ENCODE peak calls at places on chromosome 5, in seven cellular contexts. H is ovary, U is A549, R is HepG2, X is stomach, E is transverse colon, C is H1. Y is an unnamed sample. For H3K4me1, the result is how much of the 10 kb centered on the place peaks cover.

GRCh38 chr5:14109041-14109747 is 33.9 kb upstream of the TRIO start:
- DNase-seq in H (no peak), U (peak), R (no peak), X (peak), E (peak), C (no peak), Y (no peak)

GRCh38 chr5:168468836-168469235 is 17.4 kb upstream of the RARS1 start:
- DNase-seq in H (no peak), U (no peak), R (no peak), X (no peak), E (no peak), C (no peak), Y (no peak)

GRCh38 chr5:153504726-153505125 is 14.3 kb downstream of the GRIA1 start:
- DNase-seq in H (no peak), U (no peak), R (no peak), X (no peak), E (no peak), C (no peak), Y (no peak)

GRCh38 chr5:115419794-115420585 is 123.5 kb upstream of the CCDC112 start:
- DNase-seq in H (no peak), U (peak), R (no peak), X (no peak), E (no peak), C (no peak), Y (no peak)

GRCh38 chr5:177576169-177576568 is 15.8 kb upstream of the TMED9 start:
- DNase-seq in H (no peak), U (no peak), R (peak), X (no peak), E (no peak), C (no peak), Y (no peak)

GRCh38 chr5:117266237-117266725 is 691.7 kb upstream of the SEMA6A start:
- DNase-seq in H (no peak), U (no peak), R (no peak), X (no peak), E (no peak), C (no peak), Y (no peak)

GRCh38 chr5:56172225-56172624 is 60.9 kb downstream of the ANKRD55 start:
- DNase-seq in H (no peak), U (no peak), R (no peak), X (no peak), E (no peak), C (no peak), Y (no peak)

GRCh38 chr5:122942164-122942914 is 94.2 kb downstream of the PPIC start:
- DNase-seq in H (no peak), U (no peak), R (no peak), X (no peak), E (no peak), C (no peak), Y (no peak)

GRCh38 chr5:179275941-179276837 is 69.1 kb downstream of the ADAMTS2 start:
- DNase-seq in H (peak), U (no peak), R (peak), X (peak), E (peak), C (no peak), Y (peak)

GRCh38 chr5:141330299-141331080 is at the start of gene PCDHGA1:
- DNase-seq in H (no peak), U (peak), R (peak), X (no peak), E (no peak), C (no peak), Y (no peak)

GRCh38 chr5:155514105-155514563 is 500.6 kb downstream of the KIF4B start:
- DNase-seq in H (no peak), U (peak), R (peak), X (no peak), E (no peak), C (no peak), Y (no peak)

GRCh38 chr5:56264417-56265025 is 31.4 kb upstream of the ANKRD55 start:
- DNase-seq in H (no peak), U (peak), R (peak), X (peak), E (no peak), C (peak), Y (no peak)

GRCh38 chr5:93100433-93100832 is 480.6 kb downstream of the NR2F1-AS1 start:
- DNase-seq in H (no peak), U (no peak), R (no peak), X (no peak), E (no peak), C (no peak), Y (no peak)

GRCh38 chr5:87551807-87552377 is 139.2 kb upstream of the CCNH start:
- DNase-seq in H (no peak), U (no peak), R (no peak), X (no peak), E (no peak), C (no peak), Y (no peak)

GRCh38 chr5:158382473-158382872 is 523.5 kb upstream of the CLINT1 start:
- DNase-seq in H (peak), U (peak), R (no peak), X (no peak), E (peak), C (no peak), Y (peak)

GRCh38 chr5:54383225-54383624 is 72.3 kb upstream of the HSPB3 start:
- DNase-seq in H (no peak), U (no peak), R (no peak), X (no peak), E (no peak), C (no peak), Y (no peak)

GRCh38 chr5:151173711-151174611 is 16.4 kb upstream of the ANXA6 start:
- DNase-seq in H (no peak), U (no peak), R (no peak), X (no peak), E (no peak), C (no peak), Y (peak)

GRCh38 chr5:112174959-112175594 is 244.0 kb downstream of the EPB41L4A start:
- DNase-seq in H (no peak), U (peak), R (peak), X (no peak), E (no peak), C (no peak), Y (no peak)

GRCh38 chr5:145568581-145568980 is 266.6 kb downstream of the PRELID2 start:
- DNase-seq in H (no peak), U (no peak), R (no peak), X (no peak), E (no peak), C (no peak), Y (no peak)

GRCh38 chr5:59367791-59368394 is 525.6 kb downstream of the PDE4D start:
- DNase-seq in H (peak), U (peak), R (peak), X (peak), E (peak), C (no peak), Y (no peak)

GRCh38 chr5:163696270-163696887 is 191.0 kb downstream of the MAT2B start:
- DNase-seq in H (no peak), U (peak), R (peak), X (no peak), E (peak), C (peak), Y (no peak)

GRCh38 chr5:132471006-132471907 is 19.3 kb downstream of the IRF1 start:
- DNase-seq in H (no peak), U (no peak), R (no peak), X (peak), E (peak), C (no peak), Y (peak)

GRCh38 chr5:177301503-177302165 is 1.9 kb downstream of the RAB24 start:
- DNase-seq in H (no peak), U (no peak), R (no peak), X (peak), E (peak), C (no peak), Y (peak)

GRCh38 chr5:150114102-150114641 is 27.8 kb upstream of the CSF1R start:
- DNase-seq in H (peak), U (no peak), R (no peak), X (peak), E (no peak), C (peak), Y (peak)

GRCh38 chr5:15929616-15930303 is 249.8 kb downstream of the MARCHF11 start:
- DNase-seq in H (no peak), U (no peak), R (no peak), X (no peak), E (no peak), C (no peak), Y (no peak)

GRCh38 chr5:11540112-11540511 is 364.1 kb downstream of the CTNND2 start:
- DNase-seq in H (no peak), U (peak), R (no peak), X (no peak), E (no peak), C (no peak), Y (no peak)

GRCh38 chr5:115751176-115751575 is 65.3 kb downstream of the CDO1 start:
- DNase-seq in H (no peak), U (no peak), R (no peak), X (no peak), E (no peak), C (no peak), Y (no peak)

GRCh38 chr5:175691761-175692160 is 33.9 kb downstream of the HRH2 start:
- DNase-seq in H (no peak), U (no peak), R (no peak), X (no peak), E (no peak), C (no peak), Y (no peak)

GRCh38 chr5:175690025-175690424 is 32.2 kb downstream of the HRH2 start:
- DNase-seq in H (no peak), U (no peak), R (no peak), X (no peak), E (no peak), C (no peak), Y (no peak)

GRCh38 chr5:175689147-175689991 is 31.5 kb downstream of the HRH2 start:
- DNase-seq in H (no peak), U (no peak), R (no peak), X (no peak), E (peak), C (no peak), Y (peak)

GRCh38 chr5:175692235-175692995 is 34.5 kb downstream of the HRH2 start:
- DNase-seq in H (no peak), U (no peak), R (no peak), X (no peak), E (no peak), C (no peak), Y (no peak)

DNA sequence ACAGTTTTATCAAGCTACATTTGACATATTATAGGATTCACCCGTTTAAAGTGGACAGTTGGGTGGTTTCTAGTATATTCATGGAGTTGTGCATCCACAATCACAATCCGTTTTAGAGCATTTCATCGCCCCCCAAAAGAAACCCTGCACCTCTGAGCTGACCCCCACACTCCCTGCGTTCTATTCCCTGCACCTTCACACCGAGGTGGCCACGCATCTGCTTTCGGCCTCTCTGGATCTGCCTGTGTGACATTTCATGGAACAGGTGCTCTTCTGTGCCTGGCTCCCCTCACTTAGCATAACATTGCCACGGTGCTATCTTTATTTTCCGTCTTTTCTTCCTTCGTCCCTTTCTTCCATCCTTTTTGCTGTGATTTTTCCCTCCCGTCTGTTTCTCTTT is 32.7 kb downstream of the HRH2 start:
- DNase-seq in H (no peak), U (no peak), R (no peak), X (no peak), E (no peak), C (no peak), Y (no peak)
- H3K4me1 ChIP-seq in H (under half), U (under half), R (under half), X (under half), E (under half), C (under half), Y (under half)

GRCh38 chr5:172641359-172642045 is 439 bp downstream of the NEURL1B start:
- DNase-seq in H (peak), U (peak), R (no peak), X (no peak), E (no peak), C (peak), Y (no peak)

GRCh38 chr5:172640822-172641358 is at the start of gene NEURL1B:
- DNase-seq in H (peak), U (peak), R (peak), X (peak), E (peak), C (peak), Y (no peak)

GRCh38 chr5:172642511-172642910 is 1.4 kb downstream of the NEURL1B start:
- DNase-seq in H (no peak), U (no peak), R (no peak), X (no peak), E (no peak), C (no peak), Y (no peak)

GRCh38 chr5:172642926-172643325 is 1.9 kb downstream of the NEURL1B start:
- DNase-seq in H (no peak), U (no peak), R (no peak), X (no peak), E (no peak), C (no peak), Y (no peak)

DNA sequence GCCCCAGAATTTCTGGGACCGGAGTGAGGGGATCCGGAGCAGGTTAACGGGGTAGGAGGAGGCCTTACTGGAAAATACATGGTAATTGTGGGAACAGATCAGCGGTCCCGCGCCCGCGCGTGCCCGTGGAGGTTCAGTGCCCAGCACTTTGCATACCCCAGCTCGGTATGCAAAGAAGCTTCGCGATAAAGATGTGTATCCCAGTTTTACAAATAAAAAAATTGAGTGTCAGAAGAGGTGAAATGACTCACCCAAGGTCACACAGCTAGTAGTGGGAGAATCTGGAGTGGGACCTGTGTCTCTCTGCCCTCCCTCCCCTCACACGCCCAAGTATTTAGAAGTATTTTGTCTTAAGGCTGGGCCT is 965 bp downstream of the NEURL1B start:
- DNase-seq in H (no peak), U (no peak), R (no peak), X (no peak), E (no peak), C (no peak), Y (no peak)
- H3K27ac ChIP-seq in H (peak), U (no peak), R (no peak), X (peak), E (peak), C (no peak), Y (peak)

DNA sequence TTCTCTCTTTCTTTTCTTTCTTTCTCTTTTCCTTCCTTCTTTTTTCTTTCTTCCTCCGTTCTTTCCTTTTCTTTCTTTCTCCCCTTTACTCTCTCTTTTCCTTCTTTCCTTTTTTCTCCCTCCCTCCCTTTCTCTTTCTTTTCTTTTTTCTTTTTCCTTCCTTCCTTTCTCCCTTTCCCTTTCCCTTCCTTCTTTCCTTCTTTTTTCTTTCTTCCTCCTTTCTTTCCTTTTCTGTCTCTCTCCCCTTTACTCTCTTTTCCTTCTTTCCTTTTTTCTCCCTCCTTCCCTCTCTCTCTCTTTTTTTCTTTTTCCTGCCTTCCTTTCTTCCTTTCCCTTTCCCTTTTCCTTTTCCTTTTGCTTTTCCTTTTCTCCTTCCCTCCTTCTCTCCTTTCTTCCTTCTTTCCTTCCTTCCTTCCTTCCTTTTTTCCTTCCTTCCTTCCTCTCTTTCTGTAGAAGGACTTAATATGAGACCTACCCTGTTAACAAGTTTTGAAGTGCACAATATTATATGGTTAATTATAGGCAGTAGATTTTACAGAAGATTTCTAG is 142.7 kb upstream of the CD180 start:
- DNase-seq in H (no peak), U (no peak), R (no peak), X (no peak), E (no peak), C (no peak), Y (no peak)
- TF ChIP-seq EP300 in H (no peak), U (no peak), R (no peak), X (no peak), E (no peak), C (no peak), Y (no peak)

GRCh38 chr5:68862560-68862959 is 231.3 kb upstream of the SLC30A5 start:
- DNase-seq in H (no peak), U (no peak), R (no peak), X (no peak), E (no peak), C (no peak), Y (no peak)

DNA sequence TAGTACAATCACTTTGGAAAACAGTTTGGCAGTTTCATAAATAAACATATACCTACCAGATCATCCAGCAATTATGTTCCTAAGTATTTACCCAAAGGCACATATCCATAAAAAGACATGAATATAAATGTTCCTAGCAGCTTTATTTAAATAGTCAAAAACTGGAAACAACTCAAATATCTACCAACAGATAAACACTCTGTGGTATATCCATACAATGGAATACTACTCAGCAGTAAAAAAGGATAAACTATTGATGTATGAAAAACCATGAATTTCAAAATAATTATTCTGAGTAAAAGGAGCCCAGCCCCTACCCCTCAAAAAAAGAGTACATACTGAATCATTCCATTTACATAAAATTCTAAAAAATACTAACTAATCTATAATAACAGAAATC is 232.7 kb upstream of the SLC30A5 start:
- DNase-seq in H (no peak), U (no peak), R (no peak), X (no peak), E (no peak), C (no peak), Y (no peak)
- H3K4me1 ChIP-seq in H (under half), U (under half), R (under half), X (under half), E (under half), C (under half), Y (under half)